ENCODE peak calls at places on chromosomes 5 and 9, in six cellular contexts. One of them, this sample, is unnamed.

GRCh38 chr9:105308448-105309412 is 64.3 kb downstream of the SLC44A1 start:
- DNase-seq in effector CD8-positive, alpha-beta T cell: no peak
- DNase-seq in stimulated activated CD4-positive, alpha-beta T cell treated with anti-CD3 and anti-CD28 coated beads, Interleukin-15, amount 100 ng/mL, for 1 hour: no peak
- DNase-seq in GM18507: no peak
- DNase-seq in GM03348: no peak
- DNase-seq in anterior cingulate cortex: no peak
- DNase-seq in this sample: no peak

GRCh38 chr5:78959767-78960166 is 25.3 kb downstream of the ARSB start:
- DNase-seq in GM18507: no peak
- DNase-seq in effector CD8-positive, alpha-beta T cell: no peak
- DNase-seq in GM03348: no peak
- DNase-seq in anterior cingulate cortex: no peak
- DNase-seq in stimulated activated CD4-positive, alpha-beta T cell treated with anti-CD3 and anti-CD28 coated beads, Interleukin-15, amount 100 ng/mL, for 1 hour: no peak
- DNase-seq in this sample: peak

GRCh38 chr5:43309657-43310056 is 3.6 kb downstream of the HMGCS1 start:
- DNase-seq in stimulated activated CD4-positive, alpha-beta T cell treated with anti-CD3 and anti-CD28 coated beads, Interleukin-15, amount 100 ng/mL, for 1 hour: no peak
- DNase-seq in effector CD8-positive, alpha-beta T cell: no peak
- DNase-seq in GM18507: no peak
- DNase-seq in anterior cingulate cortex: no peak
- DNase-seq in GM03348: no peak
- DNase-seq in this sample: no peak

GRCh38 chr5:96901841-96902240 is 25.5 kb downstream of the ERAP2 start:
- DNase-seq in anterior cingulate cortex: no peak
- DNase-seq in stimulated activated CD4-positive, alpha-beta T cell treated with anti-CD3 and anti-CD28 coated beads, Interleukin-15, amount 100 ng/mL, for 1 hour: no peak
- DNase-seq in GM18507: no peak
- DNase-seq in GM03348: no peak
- DNase-seq in effector CD8-positive, alpha-beta T cell: no peak
- DNase-seq in this sample: no peak

GRCh38 chr9:108634164-108634563 is 221.6 kb downstream of the ACTL7B start:
- DNase-seq in GM18507: no peak
- DNase-seq in effector CD8-positive, alpha-beta T cell: no peak
- DNase-seq in anterior cingulate cortex: no peak
- DNase-seq in stimulated activated CD4-positive, alpha-beta T cell treated with anti-CD3 and anti-CD28 coated beads, Interleukin-15, amount 100 ng/mL, for 1 hour: no peak
- DNase-seq in GM03348: peak
- DNase-seq in this sample: no peak

GRCh38 chr5:171801-172331 is 19.4 kb upstream of the LRRC14B start:
- DNase-seq in stimulated activated CD4-positive, alpha-beta T cell treated with anti-CD3 and anti-CD28 coated beads, Interleukin-15, amount 100 ng/mL, for 1 hour: no peak
- DNase-seq in GM03348: no peak
- DNase-seq in GM18507: no peak
- DNase-seq in effector CD8-positive, alpha-beta T cell: no peak
- DNase-seq in anterior cingulate cortex: no peak
- DNase-seq in this sample: no peak

GRCh38 chr9:129052592-129052991 is 16.2 kb downstream of the MIGA2 start:
- DNase-seq in stimulated activated CD4-positive, alpha-beta T cell treated with anti-CD3 and anti-CD28 coated beads, Interleukin-15, amount 100 ng/mL, for 1 hour: no peak
- DNase-seq in GM03348: no peak
- DNase-seq in effector CD8-positive, alpha-beta T cell: no peak
- DNase-seq in anterior cingulate cortex: no peak
- DNase-seq in GM18507: no peak
- DNase-seq in this sample: no peak

GRCh38 chr5:169765176-169765575 is 128.1 kb downstream of the DOCK2 start:
- DNase-seq in GM03348: no peak
- DNase-seq in stimulated activated CD4-positive, alpha-beta T cell treated with anti-CD3 and anti-CD28 coated beads, Interleukin-15, amount 100 ng/mL, for 1 hour: no peak
- DNase-seq in effector CD8-positive, alpha-beta T cell: no peak
- DNase-seq in anterior cingulate cortex: no peak
- DNase-seq in GM18507: no peak
- DNase-seq in this sample: no peak

GRCh38 chr9:99748251-99748650 is 73.4 kb upstream of the NR4A3 start:
- DNase-seq in GM03348: peak
- DNase-seq in GM18507: no peak
- DNase-seq in anterior cingulate cortex: no peak
- DNase-seq in effector CD8-positive, alpha-beta T cell: no peak
- DNase-seq in stimulated activated CD4-positive, alpha-beta T cell treated with anti-CD3 and anti-CD28 coated beads, Interleukin-15, amount 100 ng/mL, for 1 hour: no peak
- DNase-seq in this sample: no peak

GRCh38 chr5:56876325-56876724 is 33.1 kb upstream of the SETD9 start:
- DNase-seq in effector CD8-positive, alpha-beta T cell: no peak
- DNase-seq in GM18507: no peak
- DNase-seq in GM03348: no peak
- DNase-seq in stimulated activated CD4-positive, alpha-beta T cell treated with anti-CD3 and anti-CD28 coated beads, Interleukin-15, amount 100 ng/mL, for 1 hour: no peak
- DNase-seq in anterior cingulate cortex: no peak
- DNase-seq in this sample: no peak

GRCh38 chr5:168578506-168579205 is 512 bp downstream of the PANK3 start:
- DNase-seq in anterior cingulate cortex: no peak
- DNase-seq in GM18507: no peak
- DNase-seq in effector CD8-positive, alpha-beta T cell: peak
- DNase-seq in GM03348: no peak
- DNase-seq in stimulated activated CD4-positive, alpha-beta T cell treated with anti-CD3 and anti-CD28 coated beads, Interleukin-15, amount 100 ng/mL, for 1 hour: no peak
- DNase-seq in this sample: peak

GRCh38 chr5:93995126-93995621 is 253.8 kb upstream of the POU5F2 start:
- DNase-seq in GM18507: no peak
- DNase-seq in effector CD8-positive, alpha-beta T cell: no peak
- DNase-seq in GM03348: peak
- DNase-seq in stimulated activated CD4-positive, alpha-beta T cell treated with anti-CD3 and anti-CD28 coated beads, Interleukin-15, amount 100 ng/mL, for 1 hour: no peak
- DNase-seq in anterior cingulate cortex: no peak
- DNase-seq in this sample: no peak

GRCh38 chr5:83472508-83473343 is 1.2 kb downstream of the VCAN start:
- DNase-seq in stimulated activated CD4-positive, alpha-beta T cell treated with anti-CD3 and anti-CD28 coated beads, Interleukin-15, amount 100 ng/mL, for 1 hour: no peak
- DNase-seq in GM18507: no peak
- DNase-seq in effector CD8-positive, alpha-beta T cell: no peak
- DNase-seq in GM03348: peak
- DNase-seq in anterior cingulate cortex: no peak
- DNase-seq in this sample: peak

This sample was measured in SK-N-SH.